ENCODE peak calls at places on chromosomes 4 and X, in six cellular contexts. U, Y, N, T, Q and S are unnamed samples.
A peak's percentile ranks its signal among the peaks of the same experiment; 100 is the strongest.

GRCh38 chr4:14478504-14478903 is 523.8 kb upstream of the CPEB2 start:
- DNase-seq in N (no peak), Y (no peak), U (no peak), T (no peak), Q (no peak), S (no peak)

GRCh38 chr4:85860066-85860465 is 385.1 kb downstream of the ARHGAP24 start:
- DNase-seq in Y (no peak), Q (peak; percentile 49), T (peak; percentile 39), N (no peak), U (no peak), S (no peak)

GRCh38 chrX:20414781-20415445 is 148.2 kb upstream of the RPS6KA3 start:
- DNase-seq in N (no peak), T (peak; percentile 30), Y (no peak), Q (no peak), U (no peak), S (no peak)

GRCh38 chrX:106177106-106177981 is 9.2 kb downstream of the PWWP3B start:
- DNase-seq in N (no peak), Q (peak; percentile 14), T (no peak), Y (no peak), U (no peak), S (no peak)

GRCh38 chrX:31233941-31234496 is 162.2 kb upstream of the FTHL17 start:
- DNase-seq in Q (no peak), U (no peak), T (no peak), Y (no peak), N (no peak), S (no peak)

GRCh38 chr4:14434916-14435315 is 567.4 kb upstream of the CPEB2 start:
- DNase-seq in N (no peak), Q (no peak), U (no peak), Y (no peak), T (peak; percentile 32), S (no peak)

GRCh38 chr4:138669479-138670165 is 346.0 kb upstream of the NOCT start:
- DNase-seq in Q (peak; percentile 59), U (no peak), T (peak; percentile 72), Y (no peak), N (peak; percentile 32), S (no peak)

GRCh38 chr4:89506866-89507494 is 199.4 kb upstream of the GPRIN3 start:
- DNase-seq in Q (no peak), Y (no peak), U (no peak), N (no peak), T (no peak), S (no peak)

GRCh38 chrX:130497531-130497930 is 95.7 kb downstream of the RBMX2 start:
- DNase-seq in Q (no peak), Y (no peak), U (no peak), N (no peak), T (no peak), S (no peak)

GRCh38 chr4:58301384-58301783 is 1191.2 kb upstream of the IGFBP7 start:
- DNase-seq in Y (no peak), Q (peak; percentile 0), T (no peak), U (no peak), N (no peak), S (no peak)

GRCh38 chr4:40546972-40547371 is 82.7 kb downstream of the RBM47 start:
- DNase-seq in Y (no peak), T (no peak), U (no peak), Q (no peak), N (no peak), S (no peak)

GRCh38 chrX:41180194-41180902 is 95.1 kb downstream of the USP9X start:
- DNase-seq in N (peak; percentile 45), U (peak; percentile 16), Q (peak; percentile 70), Y (peak; percentile 59), T (peak; percentile 47), S (peak; percentile 6)

GRCh38 chrX:15567886-15568616 is 32.7 kb downstream of the ACE2 start:
- DNase-seq in Q (peak; percentile 9), U (no peak), Y (no peak), N (no peak), T (no peak), S (no peak)

GRCh38 chr4:182885738-182886077 is 31.5 kb downstream of the DCTD start:
- DNase-seq in U (no peak), N (no peak), T (no peak), Y (no peak), Q (peak; percentile 67), S (no peak)

GRCh38 chr4:163776961-163777360 is 282.5 kb downstream of the TMA16 start:
- DNase-seq in T (no peak), Y (no peak), Q (no peak), U (no peak), N (no peak), S (no peak)

GRCh38 chrX:115462406-115462805 is 98.6 kb upstream of the PLS3 start:
- DNase-seq in Y (no peak), N (no peak), Q (no peak), U (no peak), T (no peak), S (no peak)

GRCh38 chrX:80181079-80181478 is 166.5 kb downstream of the TBX22 start:
- DNase-seq in T (no peak), Y (no peak), U (no peak), Q (no peak), N (no peak), S (no peak)

GRCh38 chr4:126475730-126476129 is 1157.0 kb upstream of the INTU start:
- DNase-seq in T (no peak), N (no peak), Q (no peak), U (no peak), Y (no peak), S (no peak)

GRCh38 chr4:145878501-145879435 is 59.9 kb downstream of the ZNF827 start:
- DNase-seq in U (no peak), N (no peak), Y (no peak), T (peak; percentile 59), Q (peak; percentile 91), S (no peak)

GRCh38 chr4:83964996-83965541 is 429.2 kb downstream of the GPAT3 start:
- DNase-seq in N (no peak), T (peak; percentile 8), Q (no peak), U (no peak), Y (no peak), S (no peak)

GRCh38 chrX:119062750-119063374 is 9.9 kb upstream of the CT47C1 start:
- DNase-seq in U (no peak), N (no peak), T (no peak), Y (no peak), Q (peak; percentile 2), S (no peak)

GRCh38 chr4:54050214-54050904 is 14.0 kb downstream of the CHIC2 start:
- DNase-seq in Y (no peak), T (peak; percentile 65), N (no peak), Q (peak; percentile 42), U (no peak), S (no peak)

GRCh38 chr4:84085986-84086385 is 413.1 kb downstream of the NKX6-1 start:
- DNase-seq in T (no peak), Q (no peak), Y (no peak), U (no peak), N (no peak), S (no peak)

GRCh38 chr4:37892641-37893040 is 1.8 kb downstream of the TBC1D1 start:
- DNase-seq in U (peak; percentile 13), N (peak; percentile 69), Q (no peak), T (no peak), Y (peak; percentile 57), S (no peak)

GRCh38 chrX:40922307-40922706 is 162.9 kb upstream of the USP9X start:
- DNase-seq in N (no peak), U (no peak), T (peak; percentile 57), Y (no peak), Q (peak; percentile 55), S (no peak)